ENCODE peak calls at places on chromosomes 12 and 14, in four cellular contexts. I is lower lobe of right lung, H is cardiac muscle cell, B is thoracic aorta. F is an unnamed sample. For H3K4me1 and H3K36me3, the result is how much of the 10 kb centered on the place peaks cover.

GRCh38 chr12:120696599-120696998 is 9.7 kb downstream of the MLEC start:
- DNase-seq in H (no peak), B (no peak), I (no peak), F (no peak)

GRCh38 chr14:95895720-95896119 is 19.1 kb downstream of the TUNAR start:
- DNase-seq in B (no peak), I (no peak), H (no peak), F (peak)

GRCh38 chr12:92206596-92206995 is 61.0 kb upstream of the BTG1 start:
- DNase-seq in B (no peak), H (no peak), I (no peak), F (no peak)

GRCh38 chr14:29941401-29941800 is 13.8 kb upstream of the PRKD1 start:
- DNase-seq in I (no peak), B (no peak), H (no peak), F (no peak)

GRCh38 chr12:109434556-109434955 is 42.5 kb downstream of the KCTD10 start:
- DNase-seq in B (no peak), I (no peak), H (no peak), F (no peak)

GRCh38 chr14:26729851-26730250 is 132.0 kb upstream of the NOVA1 start:
- DNase-seq in B (no peak), I (no peak), H (peak), F (no peak)

GRCh38 chr12:51921017-51921725 is 13.9 kb downstream of the ACVRL1 start:
- DNase-seq in I (no peak), H (no peak), B (no peak), F (peak)

GRCh38 chr14:99806040-99806439 is 12.8 kb downstream of the EML1 start:
- DNase-seq in H (no peak), B (no peak), I (no peak), F (no peak)

GRCh38 chr12:91140660-91141045 is 29.4 kb upstream of the LUM start:
- DNase-seq in I (no peak), H (peak), B (no peak), F (no peak)

GRCh38 chr12:271165-271564 is 8.5 kb upstream of the SLC6A13 start:
- DNase-seq in B (no peak), I (no peak), H (no peak), F (no peak)

GRCh38 chr12:121226399-121226798 is 16.5 kb downstream of the P2RX4 start:
- DNase-seq in I (no peak), H (no peak), B (no peak), F (no peak)

GRCh38 chr12:124774462-124775167 is 89.0 kb downstream of the SCARB1 start:
- DNase-seq in H (peak), B (peak), I (no peak), F (peak)

GRCh38 chr12:12786371-12786715 is 884 bp downstream of the APOLD1 start:
- DNase-seq in B (no peak), H (peak), I (no peak), F (no peak)

GRCh38 chr12:126617312-126617711 is 1552.1 kb downstream of the AACS start:
- DNase-seq in B (no peak), I (no peak), H (no peak), F (peak)

GRCh38 chr14:65109357-65109756 is 7.0 kb upstream of the MAX start:
- DNase-seq in H (no peak), I (no peak), B (no peak), F (no peak)

GRCh38 chr12:103820881-103821489 is 20.0 kb downstream of the NT5DC3 start:
- DNase-seq in I (no peak), H (no peak), B (no peak), F (no peak)

GRCh38 chr12:63206908-63207307 is 55.9 kb upstream of the AVPR1A start:
- DNase-seq in H (peak), B (no peak), I (no peak), F (no peak)

GRCh38 chr12:95385246-95385645 is 88.7 kb upstream of the METAP2 start:
- DNase-seq in I (no peak), B (peak), H (peak), F (no peak)

DNA sequence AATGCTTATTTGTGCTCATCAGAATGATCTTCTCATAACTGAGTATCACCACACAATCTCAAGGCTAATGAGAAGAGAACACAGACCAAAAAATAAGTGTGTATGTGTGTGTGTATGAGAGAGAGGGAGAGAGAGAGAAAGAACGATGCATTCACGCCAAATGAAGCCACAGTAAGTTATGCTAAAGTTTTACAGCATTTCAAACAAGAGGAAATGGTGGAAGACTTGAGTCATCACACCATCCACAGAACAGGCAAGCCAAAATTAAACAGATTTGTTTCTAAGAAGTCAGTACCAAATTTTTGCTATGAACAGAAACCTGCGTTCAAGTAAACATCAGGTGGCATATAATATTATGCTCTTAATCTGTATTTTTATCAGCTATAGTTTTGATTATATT is 141.2 kb downstream of the MED13L start:
- DNase-seq in I (no peak), H (peak), B (no peak), F (no peak)
- H3K4me1 ChIP-seq in I (half or more), H (under half), B (half or more), F (under half)

GRCh38 chr12:132625731-132626430 is 7.3 kb downstream of the P2RX2 start:
- DNase-seq in I (no peak), B (no peak), H (no peak), F (no peak)
- H3K36me3 ChIP-seq in I (under half), B (under half), H (under half), F (half or more)

GRCh38 chr14:75457648-75458165 is 29.9 kb downstream of the JDP2 start:
- DNase-seq in H (no peak), I (no peak), B (no peak), F (no peak)
- H3K4me1 ChIP-seq in H (under half), I (half or more), B (under half), F (under half)

GRCh38 chr12:76083246-76083735 is 1.2 kb downstream of the NAP1L1 start:
- DNase-seq in I (peak), B (no peak), H (no peak), F (no peak)

GRCh38 chr12:76081909-76082308 is 2.6 kb downstream of the NAP1L1 start:
- DNase-seq in H (no peak), I (no peak), B (no peak), F (no peak)

GRCh38 chr12:76078748-76079147 is 5.7 kb downstream of the NAP1L1 start:
- DNase-seq in I (no peak), H (no peak), B (no peak), F (no peak)

GRCh38 chr12:76080017-76080728 is 4.3 kb downstream of the NAP1L1 start:
- DNase-seq in H (no peak), I (no peak), B (no peak), F (no peak)

DNA sequence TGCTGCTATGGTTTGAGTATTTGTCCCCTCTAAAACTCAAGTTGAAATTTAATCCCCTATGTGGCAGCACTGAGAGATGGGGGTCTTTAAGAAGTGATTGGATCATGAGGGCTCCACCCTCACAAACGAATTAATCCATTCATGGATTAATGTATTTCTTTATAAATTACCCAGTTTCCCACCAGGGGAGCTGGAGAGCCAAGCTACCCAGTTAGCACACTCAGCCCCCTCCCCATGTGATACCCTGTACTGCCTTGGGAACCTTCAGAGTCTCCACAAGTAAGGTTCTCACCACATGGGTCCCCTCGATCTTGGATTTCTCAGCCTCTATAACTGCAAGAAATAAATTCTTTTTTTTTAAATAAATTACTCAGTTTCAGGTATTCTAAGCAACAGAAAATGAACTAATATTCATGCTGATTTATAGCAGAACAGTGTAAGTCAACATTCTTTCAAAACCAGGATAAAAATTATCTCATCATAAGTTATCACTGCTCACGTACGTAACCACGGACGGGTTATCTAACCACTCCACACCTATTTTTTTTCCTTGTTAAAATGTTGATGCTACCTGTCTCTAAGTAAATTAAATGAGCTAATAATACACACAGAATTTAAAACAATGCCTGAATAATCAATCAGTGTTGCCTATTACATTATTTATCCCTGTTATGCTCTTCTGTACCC is 3.6 kb downstream of the NAP1L1 start:
- DNase-seq in H (no peak), I (no peak), B (no peak), F (peak)
- H3K36me3 ChIP-seq in H (under half), I (under half), B (under half), F (under half)

GRCh38 chr14:68522510-68523325 is 270.1 kb downstream of the ZFP36L1 start:
- DNase-seq in B (no peak), I (no peak), H (peak), F (no peak)
- H3K4me1 ChIP-seq in B (under half), I (half or more), H (under half), F (under half)

DNA sequence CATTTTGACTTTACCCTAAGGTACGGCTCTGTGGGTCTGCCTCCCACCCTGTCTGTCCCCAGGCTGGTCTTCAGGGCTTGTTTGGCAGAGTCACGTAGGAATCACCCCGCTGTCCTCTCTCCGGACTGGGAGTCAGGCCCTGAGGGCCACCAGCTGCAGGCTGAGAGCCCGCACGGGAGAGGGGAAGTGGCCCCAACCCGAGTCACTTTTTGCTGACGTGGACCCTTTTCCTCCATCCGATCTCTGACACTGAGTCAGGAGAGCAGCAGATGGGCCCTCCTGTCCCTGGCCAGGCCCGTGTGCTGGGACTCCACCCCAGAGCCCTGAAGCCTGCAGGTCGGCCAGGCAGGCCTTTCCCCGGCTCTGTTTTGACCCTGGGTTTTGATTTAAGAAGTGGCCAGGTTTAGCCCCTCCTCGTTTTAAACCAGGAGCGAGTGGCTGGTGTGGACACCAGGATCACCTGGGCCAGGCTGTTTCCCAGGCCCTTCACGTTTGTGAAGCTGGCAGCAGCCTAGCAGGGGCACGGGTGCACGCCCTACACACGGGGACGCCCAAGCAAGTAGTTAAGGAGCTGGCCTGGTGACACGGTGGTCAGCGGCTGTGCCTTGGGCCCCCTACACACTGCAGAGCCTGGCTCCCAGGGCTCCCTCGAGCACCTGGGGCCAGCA is 12.5 kb upstream of the TEX22 start:
- DNase-seq in H (no peak), I (no peak), B (no peak), F (peak)
- H3K36me3 ChIP-seq in H (under half), I (half or more), B (under half), F (under half)

DNA sequence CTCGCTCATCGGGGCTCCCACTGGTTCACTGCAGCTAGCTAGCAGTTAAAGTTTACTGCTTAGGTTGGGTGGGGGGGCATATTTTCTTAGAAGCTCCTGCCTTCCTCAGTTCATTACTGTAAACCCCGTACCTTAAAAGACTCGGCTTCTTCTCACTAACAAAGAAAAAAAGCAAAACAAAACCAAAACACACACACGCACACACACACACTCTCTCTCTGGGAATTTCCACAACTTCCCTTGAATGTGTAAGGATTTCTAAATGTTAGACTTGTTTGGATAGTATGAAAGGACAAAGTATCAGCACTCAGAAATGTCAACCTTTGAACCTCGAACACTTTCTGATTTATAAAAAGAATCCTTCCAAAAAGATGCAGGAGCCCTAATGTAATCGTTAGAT is 927 bp downstream of the PTHLH start:
- DNase-seq in H (no peak), B (no peak), I (no peak), F (no peak)
- H3K4me1 ChIP-seq in H (under half), B (under half), I (under half), F (under half)

GRCh38 chr12:79782197-79782890 is 91.6 kb upstream of the PAWR start:
- DNase-seq in H (peak), B (no peak), I (no peak), F (no peak)

GRCh38 chr12:79775355-79776073 is 84.8 kb upstream of the PAWR start:
- DNase-seq in H (peak), I (no peak), B (no peak), F (no peak)

GRCh38 chr12:79773896-79774295 is 83.1 kb upstream of the PAWR start:
- DNase-seq in H (no peak), I (no peak), B (no peak), F (no peak)

GRCh38 chr12:79776111-79776510 is 85.3 kb upstream of the PAWR start:
- DNase-seq in B (no peak), H (peak), I (no peak), F (no peak)

DNA sequence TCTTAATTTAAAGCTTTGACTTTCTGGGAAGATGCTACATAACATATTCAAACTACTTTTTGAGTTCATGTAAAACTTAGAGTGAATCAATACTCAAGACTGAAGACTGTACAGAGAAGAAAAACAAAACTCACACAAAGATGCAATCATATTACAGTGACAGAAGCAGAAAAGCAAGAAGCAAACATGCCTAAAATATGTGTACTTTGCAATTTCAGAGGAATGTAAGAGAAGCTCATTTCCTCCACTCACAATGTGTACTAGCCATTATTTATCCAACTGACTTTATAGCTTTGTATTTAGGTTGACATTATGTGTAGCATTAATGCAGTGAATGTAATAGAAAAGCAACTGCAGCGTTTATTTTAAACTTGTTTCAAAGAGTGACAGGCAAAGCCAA is 88.0 kb upstream of the PAWR start:
- DNase-seq in I (no peak), H (no peak), B (no peak), F (no peak)
- H3K36me3 ChIP-seq in I (half or more), H (under half), B (under half), F (under half)